ENCODE peak calls at places on chromosome X, in six cellular contexts. One of them, this sample, is unnamed.

GRCh38 chrX:133633162-133633561 is 217.9 kb upstream of the GPC4 start:
- DNase-seq in progenitor cell of endocrine pancreas: no peak
- DNase-seq in left colon: no peak
- DNase-seq in AG20443: no peak
- DNase-seq in endothelial cell: no peak
- DNase-seq in lung: no peak
- DNase-seq in this sample: no peak

GRCh38 chrX:50691820-50692219 is 122.2 kb downstream of the SHROOM4 start:
- DNase-seq in progenitor cell of endocrine pancreas: no peak
- DNase-seq in left colon: no peak
- DNase-seq in AG20443: peak; percentile 33
- DNase-seq in endothelial cell: peak; percentile 29
- DNase-seq in lung: no peak
- DNase-seq in this sample: no peak

GRCh38 chrX:24594531-24594930 is 52.6 kb downstream of the PCYT1B start:
- DNase-seq in progenitor cell of endocrine pancreas: no peak
- DNase-seq in left colon: no peak
- DNase-seq in AG20443: no peak
- DNase-seq in endothelial cell: no peak
- DNase-seq in lung: no peak
- DNase-seq in this sample: no peak

GRCh38 chrX:29435396-29435795 is 780.0 kb upstream of the MAGEB2 start:
- DNase-seq in progenitor cell of endocrine pancreas: no peak
- DNase-seq in left colon: no peak
- DNase-seq in AG20443: no peak
- DNase-seq in endothelial cell: no peak
- DNase-seq in lung: no peak
- DNase-seq in this sample: no peak

GRCh38 chrX:1244164-1245076 is 24.2 kb upstream of the CSF2RA start:
- DNase-seq in progenitor cell of endocrine pancreas: no peak
- DNase-seq in left colon: no peak
- DNase-seq in AG20443: no peak
- DNase-seq in endothelial cell: no peak
- DNase-seq in lung: no peak
- DNase-seq in this sample: no peak

GRCh38 chrX:150582338-150582948 is 14.0 kb downstream of the MTM1 start:
- DNase-seq in progenitor cell of endocrine pancreas: no peak
- DNase-seq in left colon: no peak
- DNase-seq in AG20443: no peak
- DNase-seq in endothelial cell: no peak
- DNase-seq in lung: no peak
- DNase-seq in this sample: no peak

GRCh38 chrX:130082244-130083106 is 27.8 kb downstream of the ELF4 start:
- DNase-seq in progenitor cell of endocrine pancreas: no peak
- DNase-seq in left colon: no peak
- DNase-seq in AG20443: peak; percentile 30
- DNase-seq in endothelial cell: no peak
- DNase-seq in lung: peak; percentile 45
- DNase-seq in this sample: no peak

GRCh38 chrX:39476596-39476995 is 621.2 kb downstream of the BCOR start:
- DNase-seq in progenitor cell of endocrine pancreas: no peak
- DNase-seq in left colon: no peak
- DNase-seq in AG20443: peak; percentile 11
- DNase-seq in endothelial cell: no peak
- DNase-seq in lung: no peak
- DNase-seq in this sample: no peak

GRCh38 chrX:10433296-10433965 is 187.0 kb downstream of the MID1 start:
- DNase-seq in progenitor cell of endocrine pancreas: no peak
- DNase-seq in left colon: no peak
- DNase-seq in AG20443: no peak
- DNase-seq in endothelial cell: no peak
- DNase-seq in lung: no peak
- DNase-seq in this sample: no peak

GRCh38 chrX:18828832-18829404 is 121.5 kb downstream of the PPEF1 start:
- DNase-seq in progenitor cell of endocrine pancreas: no peak
- DNase-seq in left colon: no peak
- DNase-seq in AG20443: no peak
- DNase-seq in endothelial cell: no peak
- DNase-seq in lung: no peak
- DNase-seq in this sample: no peak

GRCh38 chrX:46298821-46299220 is 246.4 kb downstream of the ZNF674 start:
- DNase-seq in progenitor cell of endocrine pancreas: no peak
- DNase-seq in left colon: no peak
- DNase-seq in AG20443: peak; percentile 44
- DNase-seq in endothelial cell: no peak
- DNase-seq in lung: no peak
- DNase-seq in this sample: no peak

This sample was measured in iPS DF 19.7.